ENCODE peak calls at places on chromosomes 13 and 19, in four cellular contexts. One of them, this sample, is unnamed.

GRCh38 chr13:28429685-28430290 is 65.1 kb downstream of the FLT1 start:
- DNase-seq in Daoy: no peak
- DNase-seq in amniotic stem cell: no peak
- DNase-seq in heart right ventricle: no peak
- DNase-seq in this sample: no peak

GRCh38 chr13:79946556-79946955 is 394.4 kb downstream of the SPRY2 start:
- DNase-seq in Daoy: no peak
- DNase-seq in amniotic stem cell: no peak
- DNase-seq in heart right ventricle: no peak
- DNase-seq in this sample: no peak

GRCh38 chr19:35342430-35342829 is 5.3 kb upstream of the FFAR1 start:
- DNase-seq in Daoy: no peak
- DNase-seq in amniotic stem cell: no peak
- DNase-seq in heart right ventricle: no peak
- DNase-seq in this sample: no peak

GRCh38 chr19:56091751-56092546 is 29.1 kb downstream of the ZNF787 start:
- DNase-seq in Daoy: no peak
- DNase-seq in amniotic stem cell: no peak
- DNase-seq in heart right ventricle: no peak
- DNase-seq in this sample: peak; percentile 75

GRCh38 chr19:15010497-15011255 is 31.0 kb upstream of the SLC1A6 start:
- DNase-seq in Daoy: peak; percentile 10
- DNase-seq in amniotic stem cell: no peak
- DNase-seq in heart right ventricle: no peak
- DNase-seq in this sample: no peak

GRCh38 chr19:18007605-18007938 is 398 bp upstream of the ARRDC2 start:
- DNase-seq in Daoy: no peak
- DNase-seq in amniotic stem cell: no peak
- DNase-seq in heart right ventricle: no peak
- DNase-seq in this sample: no peak

GRCh38 chr19:45267296-45267695 is 16.2 kb downstream of the MARK4 start:
- DNase-seq in Daoy: no peak
- DNase-seq in amniotic stem cell: no peak
- DNase-seq in heart right ventricle: no peak
- DNase-seq in this sample: no peak

GRCh38 chr19:44718441-44719261 is 19.7 kb downstream of the CEACAM16 start:
- DNase-seq in Daoy: peak; percentile 57
- DNase-seq in amniotic stem cell: no peak
- DNase-seq in heart right ventricle: peak; percentile 89
- DNase-seq in this sample: peak; percentile 96

GRCh38 chr19:51096473-51097165 is 11.6 kb downstream of the CTU1 start:
- DNase-seq in Daoy: no peak
- DNase-seq in amniotic stem cell: no peak
- DNase-seq in heart right ventricle: no peak
- DNase-seq in this sample: no peak

GRCh38 chr19:17078920-17079709 is 3.5 kb downstream of the MYO9B start:
- DNase-seq in Daoy: no peak
- DNase-seq in amniotic stem cell: no peak
- DNase-seq in heart right ventricle: no peak
- DNase-seq in this sample: no peak

GRCh38 chr13:73662833-73663232 is 471.4 kb downstream of the KLF12 start:
- DNase-seq in Daoy: no peak
- DNase-seq in amniotic stem cell: no peak
- DNase-seq in heart right ventricle: no peak
- DNase-seq in this sample: no peak

GRCh38 chr13:94749162-94749561 is 36.8 kb upstream of the SOX21 start:
- DNase-seq in Daoy: no peak
- DNase-seq in amniotic stem cell: no peak
- DNase-seq in heart right ventricle: no peak
- DNase-seq in this sample: no peak

GRCh38 chr19:55703790-55704215 is 28.8 kb downstream of the EPN1 start:
- DNase-seq in Daoy: no peak
- DNase-seq in amniotic stem cell: no peak
- DNase-seq in heart right ventricle: no peak
- DNase-seq in this sample: no peak

This sample was measured in Caki2.